ENCODE peak calls at places on chromosomes 7 and 10, in five cellular contexts. V, U, N, O and L are unnamed samples.
A peak's percentile ranks its signal among the peaks of the same experiment; 100 is the strongest.

GRCh38 chr10:52308251-52309031 is 5.6 kb upstream of the DKK1 start:
- DNase-seq in V (peak; percentile 23), U (peak; percentile 37), O (peak; percentile 66), N (peak; percentile 46), L (peak; percentile 68)

GRCh38 chr10:13997650-13998049 is 333.1 kb downstream of the FRMD4A start:
- DNase-seq in V (no peak), U (no peak), N (peak; percentile 52), O (no peak), L (no peak)

GRCh38 chr7:22109761-22110160 is 164.1 kb upstream of the CDCA7L start:
- DNase-seq in N (no peak), O (no peak), V (no peak), U (no peak), L (peak; percentile 27)

GRCh38 chr7:107446988-107447387 is 22.9 kb upstream of the GPR22 start:
- DNase-seq in V (no peak), O (no peak), N (no peak), U (no peak), L (no peak)

GRCh38 chr10:73759512-73760115 is 15.4 kb downstream of the SEC24C start:
- DNase-seq in U (no peak), N (no peak), V (no peak), O (no peak), L (peak; percentile 93)

GRCh38 chr10:58952747-58953466 is 223.5 kb upstream of the PHYHIPL start:
- DNase-seq in U (peak; percentile 42), V (no peak), O (peak; percentile 37), N (peak; percentile 51), L (peak; percentile 36)

GRCh38 chr10:91517394-91517793 is 107.2 kb downstream of the HECTD2 start:
- DNase-seq in U (no peak), O (no peak), V (no peak), N (no peak), L (no peak)

GRCh38 chr7:155951554-155952158 is 139.4 kb upstream of the SHH start:
- DNase-seq in U (peak; percentile 99), O (peak; percentile 97), V (no peak), N (peak; percentile 94), L (peak; percentile 96)

GRCh38 chr7:159107052-159107892 is 37.4 kb downstream of the VIPR2 start:
- DNase-seq in U (no peak), V (no peak), N (no peak), O (no peak), L (no peak)

GRCh38 chr7:131568953-131569352 is 12.5 kb upstream of the PODXL start:
- DNase-seq in V (no peak), U (no peak), N (no peak), O (no peak), L (no peak)

GRCh38 chr10:71923138-71923692 is 41.0 kb upstream of the CHST3 start:
- DNase-seq in V (no peak), O (no peak), N (no peak), U (no peak), L (no peak)

GRCh38 chr10:24925799-24926198 is 26.6 kb downstream of the PRTFDC1 start:
- DNase-seq in O (no peak), U (no peak), V (no peak), N (no peak), L (no peak)